ENCODE peak calls at places on chromosomes 13 and 19, in nine cellular contexts. B is brain microvascular endothelial cell, H is A549, T is heart left ventricle, V is hepatocyte, R is astrocyte, P is H1, M is left ventricle myocardium inferior, X is breast epithelium. G is an unnamed sample.

GRCh38 chr13:40680659-40681323 is 14.3 kb upstream of the FOXO1 start:
- DNase-seq in P (peak; percentile 68), M (no peak), B (no peak), X (no peak), H (no peak), R (no peak), V (no peak), T (no peak), G (no peak)

GRCh38 chr19:38515906-38516305 is 82.4 kb downstream of the RYR1 start:
- DNase-seq in R (no peak), V (no peak), X (no peak), P (no peak), T (no peak), M (no peak), H (no peak), B (no peak), G (no peak)

GRCh38 chr19:40245506-40246128 is 19.1 kb upstream of the CCNP start:
- DNase-seq in X (no peak), H (no peak), T (no peak), V (no peak), M (no peak), P (no peak), B (no peak), R (no peak), G (no peak)

GRCh38 chr13:114064516-114065140 is 67.8 kb downstream of the RASA3 start:
- DNase-seq in B (no peak), V (no peak), P (no peak), X (no peak), R (no peak), M (peak; percentile 28), T (no peak), H (no peak), G (peak; percentile 35)

GRCh38 chr13:106565127-106565775 is 2.7 kb downstream of the ARGLU1 start:
- DNase-seq in P (no peak), T (no peak), M (no peak), R (no peak), X (no peak), H (no peak), B (no peak), V (no peak), G (no peak)

GRCh38 chr13:100818706-100819105 is 144.1 kb upstream of the TMTC4 start:
- DNase-seq in P (no peak), M (no peak), B (no peak), H (no peak), R (peak; percentile 53), T (no peak), X (no peak), V (no peak), G (no peak)

GRCh38 chr13:100530645-100531044 is 57.9 kb downstream of the GGACT start:
- DNase-seq in R (no peak), M (no peak), B (no peak), P (peak; percentile 47), T (no peak), H (no peak), V (no peak), X (no peak), G (no peak)

GRCh38 chr13:51644649-51645048 is 60.4 kb downstream of the WDFY2 start:
- DNase-seq in T (no peak), P (no peak), M (no peak), X (no peak), H (no peak), V (no peak), B (peak; percentile 48), R (peak; percentile 60), G (peak; percentile 15)

GRCh38 chr13:33953203-33953602 is 135.3 kb downstream of the RFC3 start:
- DNase-seq in M (no peak), V (no peak), P (no peak), R (peak; percentile 80), X (no peak), T (no peak), H (no peak), B (peak; percentile 55), G (no peak)

GRCh38 chr19:21590868-21591267 is 85.5 kb downstream of the ZNF429 start:
- DNase-seq in H (no peak), V (no peak), B (no peak), P (no peak), R (no peak), X (no peak), T (no peak), M (no peak), G (no peak)

GRCh38 chr19:55486971-55487883 is 1.0 kb upstream of the SSC5D start:
- DNase-seq in R (peak; percentile 98), B (peak; percentile 88), X (no peak), T (peak; percentile 80), H (peak; percentile 66), M (peak; percentile 66), P (peak; percentile 59), V (peak; percentile 84), G (peak; percentile 89)

GRCh38 chr19:50890422-50891252 is 17.4 kb downstream of the KLK2 start:
- DNase-seq in V (no peak), P (no peak), R (peak; percentile 2), M (no peak), H (peak; percentile 39), X (no peak), B (peak; percentile 16), T (no peak), G (peak; percentile 46)

GRCh38 chr13:34751492-34751891 is 190.6 kb upstream of the NBEA start:
- DNase-seq in M (no peak), X (no peak), V (no peak), T (no peak), B (no peak), R (no peak), P (no peak), H (no peak), G (no peak)

GRCh38 chr13:92984151-92984550 is 242.5 kb upstream of the GPC6 start:
- DNase-seq in M (no peak), B (no peak), R (no peak), V (no peak), T (no peak), H (no peak), P (no peak), X (no peak), G (no peak)

GRCh38 chr13:99196466-99197256 is 4.0 kb upstream of the UBAC2 start:
- DNase-seq in P (no peak), V (no peak), B (no peak), R (no peak), M (no peak), H (no peak), T (no peak), X (no peak), G (peak; percentile 57)

GRCh38 chr13:99743079-99743478 is 228.5 kb downstream of the ZIC5 start:
- DNase-seq in M (no peak), X (no peak), B (no peak), R (no peak), V (no peak), P (peak; percentile 36), T (no peak), H (no peak), G (no peak)

GRCh38 chr13:33799950-33800592 is 17.9 kb upstream of the RFC3 start:
- DNase-seq in M (no peak), P (no peak), H (no peak), B (peak; percentile 4), R (peak; percentile 35), X (no peak), T (no peak), V (peak; percentile 44), G (peak; percentile 10)

GRCh38 chr13:97843201-97843600 is 110.3 kb upstream of the IPO5 start:
- DNase-seq in V (no peak), R (no peak), H (no peak), B (no peak), X (no peak), P (no peak), T (no peak), M (no peak), G (no peak)

GRCh38 chr13:24502567-24503375 is 9.8 kb downstream of the PARP4 start:
- DNase-seq in H (peak; percentile 7), V (peak; percentile 48), R (peak; percentile 66), P (no peak), B (peak; percentile 57), T (no peak), M (peak; percentile 30), X (no peak), G (peak; percentile 52)

GRCh38 chr13:78712866-78713265 is 53.9 kb upstream of the OBI1 start:
- DNase-seq in X (no peak), P (no peak), B (no peak), M (no peak), T (no peak), H (no peak), R (no peak), V (no peak), G (no peak)

GRCh38 chr13:24270639-24271131 is 38.7 kb upstream of the C1QTNF9 start:
- DNase-seq in B (peak; percentile 49), R (peak; percentile 59), H (no peak), V (peak; percentile 46), P (no peak), T (peak; percentile 72), X (no peak), M (peak; percentile 65), G (no peak)

GRCh38 chr13:22703601-22704209 is 477.1 kb upstream of the SGCG start:
- DNase-seq in T (no peak), V (no peak), P (no peak), H (no peak), B (no peak), R (no peak), M (no peak), X (no peak), G (peak; percentile 12)

GRCh38 chr19:21603431-21604153 is 98.2 kb downstream of the ZNF429 start:
- DNase-seq in T (no peak), X (no peak), R (no peak), P (no peak), H (no peak), V (no peak), M (no peak), B (no peak), G (no peak)

GRCh38 chr13:113002206-113002821 is 33.3 kb downstream of the MCF2L start:
- DNase-seq in P (peak; percentile 84), T (no peak), V (peak; percentile 60), R (no peak), H (no peak), X (no peak), M (no peak), B (no peak), G (no peak)
- H3K27ac ChIP-seq in P (no peak overlapping the region), T (no peak overlapping the region), V (peak overlapping the region; percentile 75), R (no peak overlapping the region), H (no peak overlapping the region), X (peak overlapping the region; percentile 43), M (peak overlapping the region; percentile 50), B (no peak overlapping the region), G (no peak overlapping the region)

GRCh38 chr13:41848435-41849255 is 112.3 kb downstream of the VWA8 start:
- DNase-seq in P (no peak), X (no peak), T (no peak), B (peak; percentile 38), H (no peak), V (no peak), M (no peak), R (peak; percentile 65), G (no peak)
- TF ChIP-seq CTCF in P (no peak), X (no peak), T (no peak), B (peak; percentile 24), H (peak; percentile 23), V (no peak), M (peak; percentile 41), R (peak; percentile 11), G (no peak)

GRCh38 chr13:50358715-50359367 is 343.6 kb downstream of the KCNRG start:
- DNase-seq in B (no peak), V (no peak), X (no peak), H (no peak), M (no peak), P (no peak), R (no peak), T (no peak), G (no peak)
- H3K27ac ChIP-seq in B (no peak overlapping the region), V (peak overlapping the region; percentile 75), X (peak overlapping the region; percentile 77), H (no peak overlapping the region), M (peak overlapping the region; percentile 54), P (no peak overlapping the region), R (peak overlapping the region; percentile 75), T (no peak overlapping the region), G (no peak overlapping the region)

GRCh38 chr19:46346821-46347571 is at the start of gene PPP5C:
- DNase-seq in T (peak; percentile 92), B (peak; percentile 80), M (peak; percentile 93), V (peak; percentile 98), H (peak; percentile 100), P (peak; percentile 92), X (peak; percentile 90), R (peak; percentile 94), G (peak; percentile 94)
- TF ChIP-seq CTCF in T (peak; percentile 36), B (peak; percentile 97), M (peak; percentile 61), V (peak; percentile 96), H (peak; percentile 96), P (peak; percentile 99), X (peak; percentile 60), R (peak; percentile 73), G (peak; percentile 80)

G was measured in RWPE1.